ENCODE peak calls at places on chromosomes 2 and 18, in seven cellular contexts. Q is fibroblast of lung, X is germinal center, K is hippocampal formation, P is lower leg skin, N is HT1080, A is ureter. H is an unnamed sample.

GRCh38 chr2:165114345-165114943 is 89.4 kb downstream of the SCN3A start:
- DNase-seq in Q (peak; percentile 82), X (no peak), K (no peak), P (no peak), N (peak; percentile 88), A (no peak), H (no peak)

GRCh38 chr2:237149425-237149824 is 63.7 kb downstream of the COPS8 start:
- DNase-seq in Q (peak; percentile 72), X (no peak), K (no peak), P (no peak), N (no peak), A (peak; percentile 41), H (no peak)

GRCh38 chr2:42928161-42928691 is 135.8 kb upstream of the HAAO start:
- DNase-seq in Q (no peak), X (no peak), K (no peak), P (no peak), N (no peak), A (no peak), H (no peak)

GRCh38 chr18:39871976-39872375 is 2083.1 kb upstream of the PIK3C3 start:
- DNase-seq in Q (peak; percentile 4), X (no peak), K (no peak), P (no peak), N (peak; percentile 7), A (no peak), H (no peak)

GRCh38 chr18:75249672-75250470 is 39.3 kb downstream of the TSHZ1 start:
- DNase-seq in Q (no peak), X (no peak), K (no peak), P (no peak), N (no peak), A (no peak), H (peak; percentile 49)

GRCh38 chr2:240245706-240246105 is 105.2 kb upstream of the OTOS start:
- DNase-seq in Q (peak; percentile 8), X (no peak), K (no peak), P (no peak), N (no peak), A (peak; percentile 37), H (no peak)

GRCh38 chr18:61824733-61825363 is 68.0 kb downstream of the RNF152 start:
- DNase-seq in Q (peak; percentile 14), X (no peak), K (no peak), P (no peak), N (no peak), A (no peak), H (no peak)

GRCh38 chr2:88452980-88453582 is 588 bp upstream of the FOXI3 start:
- DNase-seq in Q (peak; percentile 4), X (no peak), K (no peak), P (no peak), N (no peak), A (no peak), H (no peak)

GRCh38 chr2:69180227-69180626 is 167.2 kb downstream of the ANTXR1 start:
- DNase-seq in Q (no peak), X (no peak), K (no peak), P (no peak), N (no peak), A (no peak), H (no peak)

GRCh38 chr18:48490641-48491040 is 48.2 kb upstream of the CTIF start:
- DNase-seq in Q (peak; percentile 69), X (no peak), K (no peak), P (no peak), N (no peak), A (no peak), H (no peak)

GRCh38 chr2:151827564-151828142 is 568 bp downstream of the ARL5A start:
- DNase-seq in Q (peak; percentile 41), X (peak; percentile 17), K (no peak), P (no peak), N (peak; percentile 18), A (no peak), H (peak; percentile 58)

GRCh38 chr2:224601923-224602322 is 16.8 kb upstream of the CUL3 start:
- DNase-seq in Q (no peak), X (no peak), K (no peak), P (no peak), N (no peak), A (no peak), H (no peak)

GRCh38 chr2:217935245-217935879 is 67.4 kb downstream of the TNS1 start:
- DNase-seq in Q (peak; percentile 95), X (no peak), K (no peak), P (no peak), N (peak; percentile 18), A (no peak), H (no peak)

GRCh38 chr18:44013871-44014270 is 666.8 kb upstream of the SETBP1 start:
- DNase-seq in Q (no peak), X (no peak), K (no peak), P (no peak), N (no peak), A (no peak), H (no peak)

GRCh38 chr2:121309801-121310200 is 24.8 kb upstream of the TFCP2L1 start:
- DNase-seq in Q (no peak), X (no peak), K (no peak), P (no peak), N (no peak), A (no peak), H (no peak)

GRCh38 chr2:196479350-196479749 is 160.2 kb upstream of the CCDC150 start:
- DNase-seq in Q (peak; percentile 88), X (no peak), K (no peak), P (peak; percentile 48), N (peak; percentile 23), A (no peak), H (no peak)

GRCh38 chr2:219551412-219551811 is 7.6 kb downstream of the TMEM198 start:
- DNase-seq in Q (peak; percentile 58), X (no peak), K (no peak), P (no peak), N (peak; percentile 51), A (no peak), H (no peak)

GRCh38 chr2:47486858-47487497 is 84.0 kb downstream of the MSH2 start:
- DNase-seq in Q (peak; percentile 7), X (peak; percentile 42), K (no peak), P (no peak), N (no peak), A (no peak), H (peak; percentile 88)

GRCh38 chr2:117936871-117937428 is 76.9 kb downstream of the CCDC93 start:
- DNase-seq in Q (no peak), X (no peak), K (no peak), P (no peak), N (no peak), A (no peak), H (no peak)

GRCh38 chr2:220227272-220227920 is 600.0 kb downstream of the SLC4A3 start:
- DNase-seq in Q (peak; percentile 85), X (no peak), K (no peak), P (no peak), N (no peak), A (no peak), H (no peak)

GRCh38 chr2:146730882-146731281 is 1113.9 kb upstream of the ACVR2A start:
- DNase-seq in Q (peak; percentile 5), X (no peak), K (no peak), P (no peak), N (no peak), A (no peak), H (no peak)

GRCh38 chr2:28810384-28811285 is at the start of gene SPDYA:
- DNase-seq in Q (peak; percentile 67), X (peak; percentile 87), K (no peak), P (peak; percentile 30), N (no peak), A (peak; percentile 56), H (no peak)

GRCh38 chr2:107475859-107476258 is 350.8 kb upstream of the RGPD4 start:
- DNase-seq in Q (no peak), X (no peak), K (no peak), P (no peak), N (no peak), A (no peak), H (no peak)

GRCh38 chr2:14492920-14493503 is 139.5 kb upstream of the LRATD1 start:
- DNase-seq in Q (peak; percentile 94), X (no peak), K (no peak), P (no peak), N (peak; percentile 98), A (no peak), H (no peak)

GRCh38 chr2:231556981-231557380 is 26.7 kb upstream of the NMUR1 start:
- DNase-seq in Q (no peak), X (no peak), K (no peak), P (no peak), N (no peak), A (no peak), H (no peak)

GRCh38 chr2:227010433-227010832 is 153.6 kb downstream of the COL4A4 start:
- DNase-seq in Q (peak; percentile 73), X (no peak), K (no peak), P (no peak), N (peak; percentile 44), A (no peak), H (no peak)

GRCh38 chr2:232340171-232340935 is 38.2 kb upstream of the ALPP start:
- DNase-seq in Q (no peak), X (no peak), K (no peak), P (no peak), N (no peak), A (no peak), H (no peak)

GRCh38 chr2:70934981-70935380 is 719 bp upstream of the ATP6V1B1 start:
- DNase-seq in Q (no peak), X (no peak), K (no peak), P (no peak), N (no peak), A (peak; percentile 6), H (no peak)

GRCh38 chr2:219689676-219690628 is 62.5 kb downstream of the SLC4A3 start:
- DNase-seq in Q (peak; percentile 72), X (peak; percentile 64), K (peak; percentile 53), P (peak; percentile 34), N (peak; percentile 75), A (peak; percentile 66), H (peak; percentile 87)

GRCh38 chr2:19632327-19633040 is 269.3 kb downstream of the TTC32 start:
- DNase-seq in Q (peak; percentile 22), X (no peak), K (no peak), P (peak; percentile 47), N (no peak), A (no peak), H (no peak)

GRCh38 chr2:205210494-205210893 is 471.8 kb upstream of the NRP2 start:
- DNase-seq in Q (no peak), X (no peak), K (no peak), P (no peak), N (no peak), A (no peak), H (no peak)

GRCh38 chr2:220396287-220396686 is 768.9 kb downstream of the SLC4A3 start:
- DNase-seq in Q (peak; percentile 86), X (no peak), K (no peak), P (no peak), N (peak; percentile 17), A (no peak), H (no peak)

GRCh38 chr18:13558790-13559189 is 167.6 kb downstream of the FAM210A start:
- DNase-seq in Q (no peak), X (no peak), K (no peak), P (no peak), N (no peak), A (no peak), H (peak; percentile 70)

GRCh38 chr2:216346781-216347180 is 25.5 kb downstream of the MARCHF4 start:
- DNase-seq in Q (no peak), X (no peak), K (no peak), P (no peak), N (no peak), A (peak; percentile 9), H (no peak)

GRCh38 chr2:25763575-25763974 is 90.2 kb upstream of the DTNB start:
- DNase-seq in Q (no peak), X (no peak), K (no peak), P (no peak), N (no peak), A (no peak), H (no peak)